ENCODE peak calls at places on chromosomes 6 and 20, in eight cellular contexts. M is lung; E is kidney tubule cell; R is NCI-H1105 treated with DMSO at 0.1 percent for 48 hours; Y is stimulated activated CD4-positive, alpha-beta T cell treated with anti-CD3 and anti-CD28 coated beads, Interleukin-15, amount 100 ng/mL, for 1 hour; D is activated naive CD4-positive, alpha-beta T cell; C is COR-L47; Z is astrocyte. U is an unnamed sample.

GRCh38 chr6:32152414-32153251 is 894 bp upstream of the PRRT1 start:
- DNase-seq in M (no peak), E (peak; percentile 31), R (no peak), Y (no peak), D (no peak), C (no peak), Z (peak; percentile 13), U (no peak)

GRCh38 chr6:151285121-151285520 is 45.4 kb downstream of the AKAP12 start:
- DNase-seq in M (no peak), E (peak; percentile 80), R (no peak), Y (no peak), D (no peak), C (no peak), Z (peak; percentile 77), U (no peak)

GRCh38 chr6:38522322-38522721 is 117.4 kb downstream of the BTBD9 start:
- DNase-seq in M (no peak), E (no peak), R (no peak), Y (no peak), D (no peak), C (no peak), Z (peak; percentile 66), U (peak; percentile 73)

GRCh38 chr6:71197770-71198169 is 90.8 kb upstream of the OGFRL1 start:
- DNase-seq in M (no peak), E (peak; percentile 5), R (peak; percentile 33), Y (no peak), D (no peak), C (no peak), Z (peak; percentile 90), U (no peak)

GRCh38 chr6:35500782-35501181 is 3.9 kb upstream of the TEAD3 start:
- DNase-seq in M (no peak), E (peak; percentile 47), R (no peak), Y (no peak), D (no peak), C (no peak), Z (peak; percentile 23), U (no peak)

GRCh38 chr6:33126101-33126714 is 50.4 kb downstream of the HLA-DPB1 start:
- DNase-seq in M (peak; percentile 73), E (peak; percentile 36), R (no peak), Y (peak; percentile 28), D (peak; percentile 55), C (peak; percentile 25), Z (no peak), U (peak; percentile 68)

GRCh38 chr6:169042061-169042460 is 211.6 kb downstream of the THBS2 start:
- DNase-seq in M (no peak), E (no peak), R (no peak), Y (no peak), D (no peak), C (no peak), Z (no peak), U (no peak)

GRCh38 chr6:99151634-99152344 is 197.7 kb downstream of the FAXC start:
- DNase-seq in M (no peak), E (peak; percentile 65), R (peak; percentile 9), Y (no peak), D (no peak), C (peak; percentile 22), Z (peak; percentile 6), U (no peak)

GRCh38 chr6:160520043-160520904 is 143.8 kb downstream of the LPA start:
- DNase-seq in M (peak; percentile 79), E (peak; percentile 53), R (peak; percentile 79), Y (peak; percentile 72), D (peak; percentile 63), C (no peak), Z (peak; percentile 34), U (peak; percentile 42)

GRCh38 chr6:42795651-42796050 is 13.8 kb downstream of the BICRAL start:
- DNase-seq in M (no peak), E (no peak), R (no peak), Y (no peak), D (no peak), C (no peak), Z (no peak), U (no peak)

GRCh38 chr20:41330343-41330720 is 10.3 kb upstream of the LPIN3 start:
- DNase-seq in M (no peak), E (peak; percentile 76), R (no peak), Y (no peak), D (no peak), C (no peak), Z (peak; percentile 73), U (no peak)

GRCh38 chr20:41118632-41119031 is 18.7 kb upstream of the PLCG1 start:
- DNase-seq in M (no peak), E (no peak), R (no peak), Y (no peak), D (no peak), C (no peak), Z (no peak), U (no peak)

GRCh38 chr6:31057426-31058003 is 47.2 kb downstream of the MUC22 start:
- DNase-seq in M (no peak), E (peak; percentile 88), R (no peak), Y (no peak), D (no peak), C (no peak), Z (peak; percentile 61), U (no peak)

GRCh38 chr6:160882019-160882418 is 109.5 kb upstream of the MAP3K4 start:
- DNase-seq in M (no peak), E (no peak), R (no peak), Y (no peak), D (no peak), C (no peak), Z (no peak), U (no peak)

GRCh38 chr6:165662671-165663282 is at the start of gene PDE10A:
- DNase-seq in M (no peak), E (peak; percentile 83), R (peak; percentile 67), Y (no peak), D (no peak), C (no peak), Z (no peak), U (peak; percentile 52)

GRCh38 chr6:113862112-113862511 is 5.0 kb downstream of the MARCKS start:
- DNase-seq in M (no peak), E (no peak), R (peak; percentile 29), Y (no peak), D (no peak), C (no peak), Z (peak; percentile 22), U (no peak)

GRCh38 chr6:97068211-97068610 is 143.7 kb downstream of the KLHL32 start:
- DNase-seq in M (no peak), E (peak; percentile 29), R (peak; percentile 44), Y (no peak), D (no peak), C (no peak), Z (peak; percentile 12), U (no peak)

GRCh38 chr6:75217203-75217602 is 11.3 kb upstream of the COL12A1 start:
- DNase-seq in M (no peak), E (peak; percentile 66), R (no peak), Y (no peak), D (no peak), C (no peak), Z (peak; percentile 54), U (no peak)

GRCh38 chr20:52404676-52405075 is 213.1 kb upstream of the ZFP64 start:
- DNase-seq in M (no peak), E (no peak), R (no peak), Y (no peak), D (no peak), C (no peak), Z (no peak), U (no peak)

GRCh38 chr6:15734118-15734897 is 71.5 kb upstream of the DTNBP1 start:
- DNase-seq in M (no peak), E (no peak), R (no peak), Y (no peak), D (no peak), C (no peak), Z (peak; percentile 9), U (no peak)

GRCh38 chr6:30990422-30991086 is 7.0 kb downstream of the MUC21 start:
- DNase-seq in M (no peak), E (peak; percentile 22), R (no peak), Y (no peak), D (no peak), C (no peak), Z (no peak), U (no peak)

GRCh38 chr20:57990396-57990987 is 238.0 kb downstream of the ANKRD60 start:
- DNase-seq in M (no peak), E (peak; percentile 50), R (no peak), Y (no peak), D (no peak), C (no peak), Z (peak; percentile 85), U (no peak)

GRCh38 chr6:99514089-99514488 is 1.1 kb downstream of the USP45 start:
- DNase-seq in M (no peak), E (no peak), R (no peak), Y (no peak), D (no peak), C (no peak), Z (no peak), U (no peak)

GRCh38 chr6:138160329-138161117 is 1.2 kb upstream of the ARFGEF3 start:
- DNase-seq in M (no peak), E (no peak), R (peak; percentile 70), Y (no peak), D (no peak), C (no peak), Z (no peak), U (no peak)

GRCh38 chr6:105178110-105178509 is 1.7 kb downstream of the POPDC3 start:
- DNase-seq in M (no peak), E (peak; percentile 75), R (no peak), Y (no peak), D (no peak), C (no peak), Z (peak; percentile 91), U (no peak)

GRCh38 chr6:122400467-122401089 is 1.1 kb downstream of the HSF2 start:
- DNase-seq in M (no peak), E (peak; percentile 3), R (peak; percentile 32), Y (no peak), D (no peak), C (no peak), Z (no peak), U (no peak)

GRCh38 chr6:52538252-52538905 is 38.5 kb downstream of the TRAM2 start:
- DNase-seq in M (no peak), E (no peak), R (no peak), Y (no peak), D (no peak), C (no peak), Z (no peak), U (no peak)

GRCh38 chr6:27956941-27957340 is at the start of gene OR2B6:
- DNase-seq in M (no peak), E (no peak), R (no peak), Y (no peak), D (no peak), C (no peak), Z (no peak), U (no peak)

GRCh38 chr6:24391208-24391607 is 11.5 kb upstream of the MRS2 start:
- DNase-seq in M (no peak), E (no peak), R (no peak), Y (no peak), D (no peak), C (no peak), Z (no peak), U (no peak)

GRCh38 chr6:108596947-108597346 is 36.2 kb downstream of the FOXO3 start:
- DNase-seq in M (no peak), E (no peak), R (no peak), Y (no peak), D (no peak), C (no peak), Z (no peak), U (no peak)